ENCODE peak calls at places on chromosomes 12 and 14, in seven cellular contexts. One of them, this sample, is unnamed.

GRCh38 chr14:59688224-59689170 is 111.9 kb upstream of the CCDC175 start:
- DNase-seq in lung: no peak
- DNase-seq in AG10803: peak
- DNase-seq in NCI-H1105 treated with DMSO at 0.1 percent for 48 hours: peak
- DNase-seq in NCI-H2029 treated with DMSO at 0.1 percent for 48 hours: peak
- DNase-seq in stimulated activated naive B cell treated with anti-CD40 and anti-IgM and Interleukin-4, amounts not matched to agents 10 μg/mL and 1 μg/mL and 100 μg/mL, for 72 hours: peak
- DNase-seq in activated CD4-positive, alpha-beta T cell treated with anti-CD3 and anti-CD28 coated beads for 48 hours: peak
- DNase-seq in this sample: peak

GRCh38 chr14:94635143-94635542 is 23.0 kb downstream of the SERPINA3 start:
- DNase-seq in lung: no peak
- DNase-seq in AG10803: no peak
- DNase-seq in NCI-H1105 treated with DMSO at 0.1 percent for 48 hours: no peak
- DNase-seq in NCI-H2029 treated with DMSO at 0.1 percent for 48 hours: no peak
- DNase-seq in stimulated activated naive B cell treated with anti-CD40 and anti-IgM and Interleukin-4, amounts not matched to agents 10 μg/mL and 1 μg/mL and 100 μg/mL, for 72 hours: no peak
- DNase-seq in activated CD4-positive, alpha-beta T cell treated with anti-CD3 and anti-CD28 coated beads for 48 hours: no peak
- DNase-seq in this sample: no peak

GRCh38 chr14:24284501-24285035 is 13.2 kb upstream of the RABGGTA start:
- DNase-seq in lung: no peak
- DNase-seq in AG10803: no peak
- DNase-seq in NCI-H1105 treated with DMSO at 0.1 percent for 48 hours: no peak
- DNase-seq in NCI-H2029 treated with DMSO at 0.1 percent for 48 hours: no peak
- DNase-seq in stimulated activated naive B cell treated with anti-CD40 and anti-IgM and Interleukin-4, amounts not matched to agents 10 μg/mL and 1 μg/mL and 100 μg/mL, for 72 hours: no peak
- DNase-seq in activated CD4-positive, alpha-beta T cell treated with anti-CD3 and anti-CD28 coated beads for 48 hours: no peak
- DNase-seq in this sample: no peak

GRCh38 chr14:23580948-23581281 is 2.3 kb upstream of the JPH4 start:
- DNase-seq in lung: no peak
- DNase-seq in AG10803: no peak
- DNase-seq in NCI-H1105 treated with DMSO at 0.1 percent for 48 hours: no peak
- DNase-seq in NCI-H2029 treated with DMSO at 0.1 percent for 48 hours: no peak
- DNase-seq in stimulated activated naive B cell treated with anti-CD40 and anti-IgM and Interleukin-4, amounts not matched to agents 10 μg/mL and 1 μg/mL and 100 μg/mL, for 72 hours: no peak
- DNase-seq in activated CD4-positive, alpha-beta T cell treated with anti-CD3 and anti-CD28 coated beads for 48 hours: no peak
- DNase-seq in this sample: no peak

GRCh38 chr12:868722-869121 is 80.8 kb downstream of the RAD52 start:
- DNase-seq in lung: no peak
- DNase-seq in AG10803: no peak
- DNase-seq in NCI-H1105 treated with DMSO at 0.1 percent for 48 hours: no peak
- DNase-seq in NCI-H2029 treated with DMSO at 0.1 percent for 48 hours: no peak
- DNase-seq in stimulated activated naive B cell treated with anti-CD40 and anti-IgM and Interleukin-4, amounts not matched to agents 10 μg/mL and 1 μg/mL and 100 μg/mL, for 72 hours: no peak
- DNase-seq in activated CD4-positive, alpha-beta T cell treated with anti-CD3 and anti-CD28 coated beads for 48 hours: no peak
- DNase-seq in this sample: no peak

GRCh38 chr12:20946732-20947131 is 136.2 kb downstream of the SLCO1B3 start:
- DNase-seq in lung: no peak
- DNase-seq in AG10803: no peak
- DNase-seq in NCI-H1105 treated with DMSO at 0.1 percent for 48 hours: peak
- DNase-seq in NCI-H2029 treated with DMSO at 0.1 percent for 48 hours: peak
- DNase-seq in stimulated activated naive B cell treated with anti-CD40 and anti-IgM and Interleukin-4, amounts not matched to agents 10 μg/mL and 1 μg/mL and 100 μg/mL, for 72 hours: no peak
- DNase-seq in activated CD4-positive, alpha-beta T cell treated with anti-CD3 and anti-CD28 coated beads for 48 hours: peak
- DNase-seq in this sample: peak

GRCh38 chr12:16870845-16871244 is 264.9 kb upstream of the LMO3 start:
- DNase-seq in lung: no peak
- DNase-seq in AG10803: no peak
- DNase-seq in NCI-H1105 treated with DMSO at 0.1 percent for 48 hours: no peak
- DNase-seq in NCI-H2029 treated with DMSO at 0.1 percent for 48 hours: no peak
- DNase-seq in stimulated activated naive B cell treated with anti-CD40 and anti-IgM and Interleukin-4, amounts not matched to agents 10 μg/mL and 1 μg/mL and 100 μg/mL, for 72 hours: no peak
- DNase-seq in activated CD4-positive, alpha-beta T cell treated with anti-CD3 and anti-CD28 coated beads for 48 hours: no peak
- DNase-seq in this sample: peak

GRCh38 chr14:92014014-92014413 is 25.8 kb downstream of the TRIP11 start:
- DNase-seq in lung: no peak
- DNase-seq in AG10803: peak
- DNase-seq in NCI-H1105 treated with DMSO at 0.1 percent for 48 hours: no peak
- DNase-seq in NCI-H2029 treated with DMSO at 0.1 percent for 48 hours: no peak
- DNase-seq in stimulated activated naive B cell treated with anti-CD40 and anti-IgM and Interleukin-4, amounts not matched to agents 10 μg/mL and 1 μg/mL and 100 μg/mL, for 72 hours: no peak
- DNase-seq in activated CD4-positive, alpha-beta T cell treated with anti-CD3 and anti-CD28 coated beads for 48 hours: no peak
- DNase-seq in this sample: no peak

GRCh38 chr12:57148469-57149308 is 1.3 kb upstream of the LRP1-AS start:
- DNase-seq in lung: no peak
- DNase-seq in AG10803: peak
- DNase-seq in NCI-H1105 treated with DMSO at 0.1 percent for 48 hours: no peak
- DNase-seq in NCI-H2029 treated with DMSO at 0.1 percent for 48 hours: no peak
- DNase-seq in stimulated activated naive B cell treated with anti-CD40 and anti-IgM and Interleukin-4, amounts not matched to agents 10 μg/mL and 1 μg/mL and 100 μg/mL, for 72 hours: no peak
- DNase-seq in activated CD4-positive, alpha-beta T cell treated with anti-CD3 and anti-CD28 coated beads for 48 hours: no peak
- DNase-seq in this sample: no peak

GRCh38 chr14:34063470-34064164 is 112.7 kb upstream of the EGLN3 start:
- DNase-seq in lung: no peak
- DNase-seq in AG10803: peak
- DNase-seq in NCI-H1105 treated with DMSO at 0.1 percent for 48 hours: no peak
- DNase-seq in NCI-H2029 treated with DMSO at 0.1 percent for 48 hours: no peak
- DNase-seq in stimulated activated naive B cell treated with anti-CD40 and anti-IgM and Interleukin-4, amounts not matched to agents 10 μg/mL and 1 μg/mL and 100 μg/mL, for 72 hours: no peak
- DNase-seq in activated CD4-positive, alpha-beta T cell treated with anti-CD3 and anti-CD28 coated beads for 48 hours: no peak
- DNase-seq in this sample: no peak

GRCh38 chr12:14773685-14774073 is 29.6 kb downstream of the WBP11 start:
- DNase-seq in lung: no peak
- DNase-seq in AG10803: no peak
- DNase-seq in NCI-H1105 treated with DMSO at 0.1 percent for 48 hours: no peak
- DNase-seq in NCI-H2029 treated with DMSO at 0.1 percent for 48 hours: no peak
- DNase-seq in stimulated activated naive B cell treated with anti-CD40 and anti-IgM and Interleukin-4, amounts not matched to agents 10 μg/mL and 1 μg/mL and 100 μg/mL, for 72 hours: no peak
- DNase-seq in activated CD4-positive, alpha-beta T cell treated with anti-CD3 and anti-CD28 coated beads for 48 hours: no peak
- DNase-seq in this sample: no peak

GRCh38 chr14:65255583-65256443 is 153.5 kb upstream of the MAX start:
- DNase-seq in lung: peak
- DNase-seq in AG10803: no peak
- DNase-seq in NCI-H1105 treated with DMSO at 0.1 percent for 48 hours: peak
- DNase-seq in NCI-H2029 treated with DMSO at 0.1 percent for 48 hours: no peak
- DNase-seq in stimulated activated naive B cell treated with anti-CD40 and anti-IgM and Interleukin-4, amounts not matched to agents 10 μg/mL and 1 μg/mL and 100 μg/mL, for 72 hours: no peak
- DNase-seq in activated CD4-positive, alpha-beta T cell treated with anti-CD3 and anti-CD28 coated beads for 48 hours: no peak
- DNase-seq in this sample: no peak

GRCh38 chr14:53217283-53217994 is 64.3 kb upstream of the DDHD1 start:
- DNase-seq in lung: peak
- DNase-seq in AG10803: peak
- DNase-seq in NCI-H1105 treated with DMSO at 0.1 percent for 48 hours: peak
- DNase-seq in NCI-H2029 treated with DMSO at 0.1 percent for 48 hours: peak
- DNase-seq in stimulated activated naive B cell treated with anti-CD40 and anti-IgM and Interleukin-4, amounts not matched to agents 10 μg/mL and 1 μg/mL and 100 μg/mL, for 72 hours: peak
- DNase-seq in activated CD4-positive, alpha-beta T cell treated with anti-CD3 and anti-CD28 coated beads for 48 hours: peak
- DNase-seq in this sample: peak

GRCh38 chr12:15600223-15600935 is 188.8 kb downstream of the EPS8 start:
- DNase-seq in lung: no peak
- DNase-seq in AG10803: no peak
- DNase-seq in NCI-H1105 treated with DMSO at 0.1 percent for 48 hours: no peak
- DNase-seq in NCI-H2029 treated with DMSO at 0.1 percent for 48 hours: no peak
- DNase-seq in stimulated activated naive B cell treated with anti-CD40 and anti-IgM and Interleukin-4, amounts not matched to agents 10 μg/mL and 1 μg/mL and 100 μg/mL, for 72 hours: no peak
- DNase-seq in activated CD4-positive, alpha-beta T cell treated with anti-CD3 and anti-CD28 coated beads for 48 hours: no peak
- DNase-seq in this sample: no peak

GRCh38 chr12:2110127-2110526 is 57.3 kb downstream of the CACNA1C start:
- DNase-seq in lung: no peak
- DNase-seq in AG10803: no peak
- DNase-seq in NCI-H1105 treated with DMSO at 0.1 percent for 48 hours: no peak
- DNase-seq in NCI-H2029 treated with DMSO at 0.1 percent for 48 hours: no peak
- DNase-seq in stimulated activated naive B cell treated with anti-CD40 and anti-IgM and Interleukin-4, amounts not matched to agents 10 μg/mL and 1 μg/mL and 100 μg/mL, for 72 hours: no peak
- DNase-seq in activated CD4-positive, alpha-beta T cell treated with anti-CD3 and anti-CD28 coated beads for 48 hours: no peak
- DNase-seq in this sample: no peak

GRCh38 chr14:34013714-34014055 is 62.8 kb upstream of the EGLN3 start:
- DNase-seq in lung: no peak
- DNase-seq in AG10803: no peak
- DNase-seq in NCI-H1105 treated with DMSO at 0.1 percent for 48 hours: no peak
- DNase-seq in NCI-H2029 treated with DMSO at 0.1 percent for 48 hours: peak
- DNase-seq in stimulated activated naive B cell treated with anti-CD40 and anti-IgM and Interleukin-4, amounts not matched to agents 10 μg/mL and 1 μg/mL and 100 μg/mL, for 72 hours: no peak
- DNase-seq in activated CD4-positive, alpha-beta T cell treated with anti-CD3 and anti-CD28 coated beads for 48 hours: no peak
- DNase-seq in this sample: peak

GRCh38 chr12:77615331-77615730 is 215.4 kb upstream of the NAV3 start:
- DNase-seq in lung: no peak
- DNase-seq in AG10803: no peak
- DNase-seq in NCI-H1105 treated with DMSO at 0.1 percent for 48 hours: no peak
- DNase-seq in NCI-H2029 treated with DMSO at 0.1 percent for 48 hours: no peak
- DNase-seq in stimulated activated naive B cell treated with anti-CD40 and anti-IgM and Interleukin-4, amounts not matched to agents 10 μg/mL and 1 μg/mL and 100 μg/mL, for 72 hours: no peak
- DNase-seq in activated CD4-positive, alpha-beta T cell treated with anti-CD3 and anti-CD28 coated beads for 48 hours: no peak
- DNase-seq in this sample: peak

GRCh38 chr14:96238676-96239075 is 17.3 kb upstream of the BDKRB1 start:
- DNase-seq in lung: no peak
- DNase-seq in AG10803: no peak
- DNase-seq in NCI-H1105 treated with DMSO at 0.1 percent for 48 hours: no peak
- DNase-seq in NCI-H2029 treated with DMSO at 0.1 percent for 48 hours: no peak
- DNase-seq in stimulated activated naive B cell treated with anti-CD40 and anti-IgM and Interleukin-4, amounts not matched to agents 10 μg/mL and 1 μg/mL and 100 μg/mL, for 72 hours: no peak
- DNase-seq in activated CD4-positive, alpha-beta T cell treated with anti-CD3 and anti-CD28 coated beads for 48 hours: no peak
- DNase-seq in this sample: no peak

GRCh38 chr12:108609535-108610335 is 11.9 kb upstream of the TMEM119 start:
- DNase-seq in lung: peak
- DNase-seq in AG10803: peak
- DNase-seq in NCI-H1105 treated with DMSO at 0.1 percent for 48 hours: no peak
- DNase-seq in NCI-H2029 treated with DMSO at 0.1 percent for 48 hours: no peak
- DNase-seq in stimulated activated naive B cell treated with anti-CD40 and anti-IgM and Interleukin-4, amounts not matched to agents 10 μg/mL and 1 μg/mL and 100 μg/mL, for 72 hours: peak
- DNase-seq in activated CD4-positive, alpha-beta T cell treated with anti-CD3 and anti-CD28 coated beads for 48 hours: no peak
- DNase-seq in this sample: peak

GRCh38 chr12:116880817-116881324 is 370 bp downstream of the HRK start:
- DNase-seq in lung: no peak
- DNase-seq in AG10803: peak
- DNase-seq in NCI-H1105 treated with DMSO at 0.1 percent for 48 hours: peak
- DNase-seq in NCI-H2029 treated with DMSO at 0.1 percent for 48 hours: no peak
- DNase-seq in stimulated activated naive B cell treated with anti-CD40 and anti-IgM and Interleukin-4, amounts not matched to agents 10 μg/mL and 1 μg/mL and 100 μg/mL, for 72 hours: peak
- DNase-seq in activated CD4-positive, alpha-beta T cell treated with anti-CD3 and anti-CD28 coated beads for 48 hours: peak
- DNase-seq in this sample: peak